ENCODE peak calls at places on chromosomes 12 and 14, in five cellular contexts. B is activated T-helper 1 cell treated with anti-CD3 and anti-CD28 coated beads, Interleukin-2, amount 50 U/mL, for 16 hours; U is progenitor cell of endocrine pancreas; W is activated CD4-positive, alpha-beta T cell treated with anti-CD3 and anti-CD28 coated beads for 48 hours; A is lung. Q is an unnamed sample.

GRCh38 chr12:69972136-69972535 is 147.1 kb downstream of the MYRFL start:
- DNase-seq in W (no peak), B (no peak), U (no peak), A (no peak), Q (no peak)

GRCh38 chr12:111838353-111838752 is 3.7 kb upstream of the MAPKAPK5 start:
- DNase-seq in W (no peak), U (no peak), B (no peak), A (no peak), Q (no peak)

GRCh38 chr12:82896286-82896685 is 209.6 kb downstream of the TMTC2 start:
- DNase-seq in A (no peak), B (no peak), W (no peak), U (no peak), Q (no peak)

GRCh38 chr14:100246809-100247428 is 8.0 kb downstream of the YY1 start:
- DNase-seq in U (no peak), W (no peak), B (no peak), A (no peak), Q (no peak)

GRCh38 chr12:51270847-51271518 is 768 bp upstream of the SMAGP start:
- DNase-seq in B (no peak), U (no peak), W (no peak), A (no peak), Q (no peak)

GRCh38 chr12:117100251-117100650 is 1.0 kb upstream of the TESC start:
- DNase-seq in A (no peak), B (no peak), U (no peak), W (no peak), Q (no peak)

GRCh38 chr14:95696741-95697140 is 10.5 kb downstream of the TCL1B start:
- DNase-seq in U (no peak), W (no peak), A (no peak), B (no peak), Q (no peak)

GRCh38 chr14:31835049-31835448 is 242.1 kb upstream of the ARHGAP5 start:
- DNase-seq in A (no peak), W (no peak), B (no peak), U (no peak), Q (no peak)

GRCh38 chr14:102575479-102576428 is 16.7 kb upstream of the RCOR1 start:
- DNase-seq in W (no peak), U (no peak), B (no peak), A (no peak), Q (no peak)

Q was measured in iPS DF 19.7.